ENCODE peak calls at places on chromosomes 12 and 14, in six cellular contexts. R is sigmoid colon, H is cardiac muscle cell, Y is A673, F is ascending aorta, P is tibial nerve. M is an unnamed sample.

GRCh38 chr14:30906752-30907658 is 32.6 kb downstream of the COCH start:
- DNase-seq in R (no peak), H (peak), Y (peak), F (no peak), P (no peak), M (no peak)

GRCh38 chr14:64491637-64492036 is 12.0 kb downstream of the ZBTB25 start:
- DNase-seq in R (no peak), H (no peak), Y (no peak), F (no peak), P (no peak), M (no peak)

GRCh38 chr12:131753757-131754156 is 42.9 kb downstream of the SFSWAP start:
- DNase-seq in R (no peak), H (no peak), Y (no peak), F (no peak), P (no peak), M (no peak)

GRCh38 chr14:52348796-52349195 is 34.7 kb downstream of the PTGER2 start:
- DNase-seq in R (no peak), H (peak), Y (no peak), F (no peak), P (no peak), M (no peak)

GRCh38 chr14:49982522-49982951 is 89.7 kb downstream of the ARF6 start:
- DNase-seq in R (no peak), H (peak), Y (no peak), F (no peak), P (no peak), M (peak)

GRCh38 chr14:95315579-95315978 is 4.1 kb downstream of the CLMN start:
- DNase-seq in R (no peak), H (no peak), Y (no peak), F (no peak), P (no peak), M (no peak)

GRCh38 chr14:50773632-50774541 is 57.1 kb downstream of the NIN start:
- DNase-seq in R (no peak), H (peak), Y (peak), F (no peak), P (peak), M (peak)

GRCh38 chr12:104662203-104662602 is 205.5 kb downstream of the CHST11 start:
- DNase-seq in R (no peak), H (peak), Y (no peak), F (no peak), P (no peak), M (no peak)

GRCh38 chr12:28032811-28033537 is 60.4 kb upstream of the PTHLH start:
- DNase-seq in R (no peak), H (no peak), Y (no peak), F (no peak), P (no peak), M (no peak)

GRCh38 chr12:117850048-117850447 is 118.7 kb downstream of the KSR2 start:
- DNase-seq in R (no peak), H (peak), Y (peak), F (no peak), P (no peak), M (peak)

GRCh38 chr12:131684015-131684725 is 26.7 kb upstream of the SFSWAP start:
- DNase-seq in R (no peak), H (no peak), Y (no peak), F (no peak), P (no peak), M (no peak)

GRCh38 chr14:75568791-75569190 is 9.6 kb upstream of the FLVCR2 start:
- DNase-seq in R (no peak), H (no peak), Y (no peak), F (no peak), P (no peak), M (no peak)

GRCh38 chr14:73723411-73723798 is 9.2 kb upstream of the PNMA1 start:
- DNase-seq in R (no peak), H (peak), Y (no peak), F (no peak), P (no peak), M (no peak)

GRCh38 chr12:16228067-16228466 is 49.4 kb downstream of the SLC15A5 start:
- DNase-seq in R (no peak), H (peak), Y (no peak), F (no peak), P (no peak), M (no peak)

GRCh38 chr14:38693423-38693822 is 409.6 kb downstream of the SEC23A start:
- DNase-seq in R (no peak), H (no peak), Y (no peak), F (no peak), P (no peak), M (no peak)

GRCh38 chr12:49129332-49130150 is 1.7 kb downstream of the TUBA1B start:
- DNase-seq in R (no peak), H (no peak), Y (no peak), F (no peak), P (no peak), M (no peak)

GRCh38 chr12:124637586-124637985 is 70.2 kb upstream of the NCOR2 start:
- DNase-seq in R (no peak), H (no peak), Y (no peak), F (no peak), P (no peak), M (no peak)

GRCh38 chr12:47829584-47829983 is 9.9 kb upstream of the HDAC7 start:
- DNase-seq in R (no peak), H (no peak), Y (no peak), F (no peak), P (no peak), M (no peak)

GRCh38 chr14:99316281-99317163 is 44.5 kb upstream of the BCL11B start:
- DNase-seq in R (no peak), H (no peak), Y (no peak), F (no peak), P (no peak), M (no peak)

GRCh38 chr12:94092516-94093241 is 55.7 kb upstream of the PLXNC1 start:
- DNase-seq in R (peak), H (peak), Y (no peak), F (no peak), P (peak), M (no peak)

GRCh38 chr14:35687335-35687939 is 121.7 kb downstream of the RALGAPA1 start:
- DNase-seq in R (no peak), H (peak), Y (peak), F (no peak), P (no peak), M (peak)

GRCh38 chr12:101783838-101784237 is 44.6 kb upstream of the SYCP3 start:
- DNase-seq in R (no peak), H (no peak), Y (no peak), F (no peak), P (no peak), M (no peak)

GRCh38 chr12:101784376-101784775 is 45.1 kb upstream of the SYCP3 start:
- DNase-seq in R (no peak), H (no peak), Y (no peak), F (no peak), P (no peak), M (no peak)

GRCh38 chr12:101783150-101783549 is 43.9 kb upstream of the SYCP3 start:
- DNase-seq in R (no peak), H (no peak), Y (peak), F (no peak), P (no peak), M (no peak)

GRCh38 chr12:101781834-101782543 is 42.7 kb upstream of the SYCP3 start:
- DNase-seq in R (no peak), H (peak), Y (no peak), F (no peak), P (no peak), M (no peak)

DNA sequence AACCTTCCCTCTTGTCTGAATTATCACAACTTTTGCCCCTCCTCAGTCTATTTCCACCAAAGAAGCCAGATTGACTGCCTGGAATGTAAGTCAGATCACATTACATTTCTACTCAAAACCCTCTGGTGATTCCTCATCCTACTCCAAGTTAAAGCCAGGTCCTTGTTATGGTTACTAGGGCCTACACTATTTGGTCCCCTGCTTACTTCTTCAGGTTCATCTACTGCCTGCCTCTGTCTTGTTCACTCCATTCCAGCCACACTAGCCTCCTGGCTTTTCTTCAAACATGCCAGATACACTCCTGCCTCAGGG is 43.2 kb upstream of the SYCP3 start:
- DNase-seq in R (no peak), H (no peak), Y (no peak), F (no peak), P (no peak), M (no peak)
- H3K27ac ChIP-seq in R (no peak), H (no peak), Y (no peak), F (no peak), P (no peak), M (no peak)

GRCh38 chr12:53622724-53623123 is 3.5 kb downstream of the ATF7 start:
- DNase-seq in R (no peak), H (no peak), Y (no peak), F (no peak), P (no peak), M (no peak)
- H3K27ac ChIP-seq in R (no peak), H (no peak), Y (peak), F (peak), P (peak), M (no peak)

GRCh38 chr12:76871751-76872150 is 7.1 kb downstream of the CSRP2 start:
- DNase-seq in R (no peak), H (no peak), Y (no peak), F (no peak), P (no peak), M (no peak)
- H3K27ac ChIP-seq in R (no peak), H (no peak), Y (no peak), F (no peak), P (no peak), M (no peak)

GRCh38 chr14:23638414-23639047 is 2.4 kb downstream of the DHRS2 start:
- DNase-seq in R (no peak), H (no peak), Y (no peak), F (no peak), P (no peak), M (no peak)
- H3K27ac ChIP-seq in R (no peak), H (no peak), Y (no peak), F (no peak), P (no peak), M (no peak)

DNA sequence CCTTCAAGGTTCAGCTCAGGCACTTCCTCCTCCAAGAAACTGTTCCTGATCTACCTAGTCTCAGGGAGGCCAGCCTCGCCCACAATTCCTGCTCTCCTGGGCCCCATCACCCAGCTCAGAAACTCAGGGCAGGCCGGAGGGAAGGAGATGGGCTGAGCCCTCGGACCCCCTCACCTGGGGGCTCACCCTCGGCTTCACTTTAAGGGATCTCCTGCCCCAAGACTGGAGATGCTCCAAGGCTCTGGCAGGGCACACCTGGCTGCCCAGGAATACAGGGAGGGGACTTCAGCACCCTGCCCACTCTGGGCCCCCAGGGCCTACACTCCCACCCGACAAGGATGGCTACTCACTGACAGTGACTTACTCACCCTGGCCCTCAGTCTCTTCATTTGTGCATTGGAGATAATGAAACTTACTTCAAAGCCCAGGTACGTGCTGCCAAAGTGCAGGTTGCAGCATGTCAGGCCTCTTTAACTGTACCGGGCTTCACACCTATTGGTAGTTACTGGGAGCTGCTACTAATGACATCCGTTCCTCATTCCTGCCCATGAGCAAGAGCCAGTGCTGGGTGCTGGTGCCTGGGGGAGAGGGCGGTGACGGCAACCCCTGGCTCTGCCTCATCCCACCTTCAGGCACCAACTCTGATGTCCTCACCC is 21.0 kb upstream of the PPP1R13B start:
- DNase-seq in R (no peak), H (no peak), Y (no peak), F (no peak), P (no peak), M (no peak)
- H3K27ac ChIP-seq in R (peak), H (peak), Y (no peak), F (no peak), P (no peak), M (peak)

DNA sequence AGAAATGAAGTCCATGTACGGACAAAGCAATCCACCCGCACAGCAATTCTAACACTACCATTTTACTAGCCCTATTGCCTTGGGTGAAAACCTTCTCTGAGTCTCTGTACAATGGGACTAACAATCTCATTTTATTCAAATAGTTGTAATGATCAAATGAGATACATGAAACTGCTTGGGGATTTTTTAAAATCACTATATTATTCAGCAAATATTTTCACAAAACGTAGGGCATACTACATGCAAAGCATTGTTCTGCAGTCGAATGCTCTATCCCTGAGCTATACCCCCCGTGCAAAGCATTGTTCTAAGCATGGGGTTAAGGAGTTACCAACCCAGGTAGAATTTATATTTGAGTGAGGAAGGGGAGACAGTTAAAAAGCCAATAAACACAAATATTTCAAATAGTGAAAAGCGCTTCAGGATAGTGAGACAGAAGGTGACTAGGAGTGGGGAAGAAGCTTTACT is 554 bp upstream of the ATF7 start:
- DNase-seq in R (no peak), H (no peak), Y (no peak), F (no peak), P (no peak), M (no peak)
- H3K27ac ChIP-seq in R (peak), H (peak), Y (peak), F (peak), P (peak), M (peak)

GRCh38 chr14:89053303-89053702 is 228.9 kb downstream of the TTC8 start:
- DNase-seq in R (no peak), H (no peak), Y (no peak), F (no peak), P (no peak), M (no peak)

GRCh38 chr14:89061696-89062095 is 237.2 kb downstream of the TTC8 start:
- DNase-seq in R (no peak), H (no peak), Y (no peak), F (no peak), P (no peak), M (no peak)

GRCh38 chr14:89060191-89060590 is 235.7 kb downstream of the TTC8 start:
- DNase-seq in R (no peak), H (peak), Y (no peak), F (no peak), P (no peak), M (no peak)

GRCh38 chr14:89056394-89056793 is 231.9 kb downstream of the TTC8 start:
- DNase-seq in R (no peak), H (no peak), Y (no peak), F (no peak), P (no peak), M (no peak)

DNA sequence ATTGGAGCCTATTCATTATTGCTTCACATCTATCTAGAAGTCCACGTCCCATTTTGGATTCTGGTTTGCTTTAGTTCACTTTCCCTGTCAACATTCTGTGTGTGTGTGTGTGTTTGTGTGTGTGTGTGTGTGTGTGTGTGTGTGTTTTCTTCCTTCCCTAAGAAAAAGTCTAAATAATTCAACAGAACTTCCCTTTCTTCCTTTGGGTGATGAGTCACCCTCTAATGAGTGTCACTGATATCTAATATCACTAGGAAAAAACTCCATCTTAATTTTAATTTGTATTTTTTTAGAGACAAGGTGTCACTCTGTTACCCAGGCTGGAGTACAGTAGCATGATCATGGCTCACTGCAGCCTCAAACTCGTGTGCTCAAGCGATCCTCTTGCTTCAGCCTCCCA is 234.3 kb downstream of the TTC8 start:
- DNase-seq in R (no peak), H (no peak), Y (no peak), F (no peak), P (no peak), M (no peak)
- H3K27ac ChIP-seq in R (no peak), H (no peak), Y (no peak), F (no peak), P (no peak), M (no peak)

DNA sequence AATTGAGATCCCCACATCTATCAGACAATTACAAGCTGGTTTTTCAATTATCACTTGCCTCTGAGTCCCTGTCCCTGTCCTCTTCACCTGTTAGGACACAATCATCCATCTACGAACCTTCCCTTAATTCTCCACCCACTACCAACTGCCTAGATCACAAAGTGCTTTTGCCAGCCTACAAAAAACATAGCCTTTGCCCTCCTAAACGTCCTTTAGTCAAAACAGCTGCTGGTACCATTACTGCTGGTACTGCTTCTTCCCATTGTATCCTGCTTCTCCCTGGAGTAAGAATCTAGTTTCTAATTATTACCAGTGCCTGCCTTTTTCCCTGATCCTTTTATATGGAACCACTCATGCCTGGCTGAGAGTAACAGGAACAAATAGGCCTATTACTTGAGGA is 82.1 kb downstream of the CPNE8 start:
- DNase-seq in R (no peak), H (no peak), Y (no peak), F (no peak), P (no peak), M (no peak)
- H3K27ac ChIP-seq in R (no peak), H (no peak), Y (no peak), F (no peak), P (no peak), M (no peak)